ENCODE peak calls at places on chromosomes 13 and 19, in six cellular contexts. One of them, this sample, is unnamed.

GRCh38 chr13:105817498-105817897 is 718.0 kb downstream of the EFNB2 start:
- ATAC-seq in K562: no peak
- ATAC-seq in GM12878: no peak
- ATAC-seq in A549: no peak
- ATAC-seq in HepG2: no peak
- ATAC-seq in upper lobe of left lung: no peak
- ATAC-seq in this sample: no peak

GRCh38 chr13:52010890-52011689 is at the start of gene ATP7B:
- ATAC-seq in K562: peak; percentile 49
- ATAC-seq in GM12878: peak; percentile 29
- ATAC-seq in A549: peak; percentile 60
- ATAC-seq in HepG2: peak; percentile 65
- ATAC-seq in upper lobe of left lung: peak; percentile 49
- ATAC-seq in this sample: no peak

GRCh38 chr19:40510526-40511115 is 43.8 kb downstream of the SPTBN4 start:
- ATAC-seq in K562: no peak
- ATAC-seq in GM12878: no peak
- ATAC-seq in A549: no peak
- ATAC-seq in HepG2: no peak
- ATAC-seq in upper lobe of left lung: no peak
- ATAC-seq in this sample: no peak

GRCh38 chr13:95403349-95404140 is 102.3 kb upstream of the ABCC4 start:
- ATAC-seq in K562: no peak
- ATAC-seq in GM12878: peak; percentile 63
- ATAC-seq in A549: peak; percentile 41
- ATAC-seq in HepG2: peak; percentile 45
- ATAC-seq in upper lobe of left lung: peak; percentile 11
- ATAC-seq in this sample: no peak

GRCh38 chr19:9953802-9954542 is 17.7 kb upstream of the OLFM2 start:
- ATAC-seq in K562: no peak
- ATAC-seq in GM12878: no peak
- ATAC-seq in A549: no peak
- ATAC-seq in HepG2: no peak
- ATAC-seq in upper lobe of left lung: no peak
- ATAC-seq in this sample: no peak

GRCh38 chr13:27133889-27134288 is 37.7 kb downstream of the USP12 start:
- ATAC-seq in K562: no peak
- ATAC-seq in GM12878: no peak
- ATAC-seq in A549: no peak
- ATAC-seq in HepG2: no peak
- ATAC-seq in upper lobe of left lung: no peak
- ATAC-seq in this sample: no peak

GRCh38 chr13:25882732-25883357 is 169.0 kb downstream of the SHISA2 start:
- ATAC-seq in K562: no peak
- ATAC-seq in GM12878: peak; percentile 50
- ATAC-seq in A549: no peak
- ATAC-seq in HepG2: no peak
- ATAC-seq in upper lobe of left lung: no peak
- ATAC-seq in this sample: no peak

GRCh38 chr19:45045671-45046353 is 7.0 kb downstream of the CLASRP start:
- ATAC-seq in K562: no peak
- ATAC-seq in GM12878: no peak
- ATAC-seq in A549: no peak
- ATAC-seq in HepG2: peak; percentile 95
- ATAC-seq in upper lobe of left lung: no peak
- ATAC-seq in this sample: no peak

GRCh38 chr13:31444266-31444862 is 244.6 kb downstream of the B3GLCT start:
- ATAC-seq in K562: no peak
- ATAC-seq in GM12878: no peak
- ATAC-seq in A549: no peak
- ATAC-seq in HepG2: no peak
- ATAC-seq in upper lobe of left lung: peak; percentile 64
- ATAC-seq in this sample: peak; percentile 57

GRCh38 chr19:8269724-8270123 is 38.4 kb downstream of the CD320 start:
- ATAC-seq in K562: no peak
- ATAC-seq in GM12878: no peak
- ATAC-seq in A549: no peak
- ATAC-seq in HepG2: peak; percentile 13
- ATAC-seq in upper lobe of left lung: no peak
- ATAC-seq in this sample: no peak

GRCh38 chr19:14507704-14508246 is 10.4 kb downstream of the DNAJB1 start:
- ATAC-seq in K562: peak; percentile 56
- ATAC-seq in GM12878: no peak
- ATAC-seq in A549: peak; percentile 32
- ATAC-seq in HepG2: peak; percentile 4
- ATAC-seq in upper lobe of left lung: peak; percentile 2
- ATAC-seq in this sample: no peak

GRCh38 chr13:93280688-93281087 is 54.1 kb downstream of the GPC6 start:
- ATAC-seq in K562: no peak
- ATAC-seq in GM12878: no peak
- ATAC-seq in A549: no peak
- ATAC-seq in HepG2: no peak
- ATAC-seq in upper lobe of left lung: no peak
- ATAC-seq in this sample: no peak

GRCh38 chr13:49625392-49626137 is 2.7 kb upstream of the ARL11 start:
- ATAC-seq in K562: no peak
- ATAC-seq in GM12878: no peak
- ATAC-seq in A549: peak; percentile 54
- ATAC-seq in HepG2: peak; percentile 95
- ATAC-seq in upper lobe of left lung: peak; percentile 77
- ATAC-seq in this sample: no peak

GRCh38 chr19:19661675-19662251 is 1.7 kb downstream of the ATP13A1 start:
- ATAC-seq in K562: peak; percentile 4
- ATAC-seq in GM12878: peak; percentile 83
- ATAC-seq in A549: no peak
- ATAC-seq in HepG2: peak; percentile 12
- ATAC-seq in upper lobe of left lung: no peak
- ATAC-seq in this sample: no peak

GRCh38 chr19:24069907-24070657 is 16.9 kb upstream of the ZNF254 start:
- ATAC-seq in K562: no peak
- ATAC-seq in GM12878: no peak
- ATAC-seq in A549: no peak
- ATAC-seq in HepG2: no peak
- ATAC-seq in upper lobe of left lung: no peak
- ATAC-seq in this sample: no peak

GRCh38 chr13:113145496-113145895 is 13.0 kb upstream of the PROZ start:
- ATAC-seq in K562: no peak
- ATAC-seq in GM12878: no peak
- ATAC-seq in A549: no peak
- ATAC-seq in HepG2: no peak
- ATAC-seq in upper lobe of left lung: no peak
- ATAC-seq in this sample: no peak

GRCh38 chr13:73399347-73400216 is 340.8 kb downstream of the KLF5 start:
- ATAC-seq in K562: no peak
- ATAC-seq in GM12878: no peak
- ATAC-seq in A549: no peak
- ATAC-seq in HepG2: no peak
- ATAC-seq in upper lobe of left lung: no peak
- ATAC-seq in this sample: no peak

GRCh38 chr13:51562011-51562671 is 22.1 kb upstream of the WDFY2 start:
- ATAC-seq in K562: no peak
- ATAC-seq in GM12878: peak; percentile 94
- ATAC-seq in A549: no peak
- ATAC-seq in HepG2: peak; percentile 29
- ATAC-seq in upper lobe of left lung: peak; percentile 57
- ATAC-seq in this sample: no peak

GRCh38 chr13:85565652-85566051 is 233.6 kb downstream of the SLITRK6 start:
- ATAC-seq in K562: no peak
- ATAC-seq in GM12878: no peak
- ATAC-seq in A549: no peak
- ATAC-seq in HepG2: no peak
- ATAC-seq in upper lobe of left lung: no peak
- ATAC-seq in this sample: no peak

GRCh38 chr13:63297162-63297561 is 1881.5 kb upstream of the PCDH20 start:
- ATAC-seq in K562: no peak
- ATAC-seq in GM12878: no peak
- ATAC-seq in A549: no peak
- ATAC-seq in HepG2: no peak
- ATAC-seq in upper lobe of left lung: no peak
- ATAC-seq in this sample: no peak

GRCh38 chr19:7718668-7719067 is 13.2 kb downstream of the CLEC4G start:
- ATAC-seq in K562: no peak
- ATAC-seq in GM12878: peak; percentile 50
- ATAC-seq in A549: no peak
- ATAC-seq in HepG2: no peak
- ATAC-seq in upper lobe of left lung: no peak
- ATAC-seq in this sample: no peak

GRCh38 chr19:42068756-42069571 is 1.0 kb downstream of the GRIK5 start:
- ATAC-seq in K562: no peak
- ATAC-seq in GM12878: no peak
- ATAC-seq in A549: peak; percentile 3
- ATAC-seq in HepG2: no peak
- ATAC-seq in upper lobe of left lung: no peak
- ATAC-seq in this sample: peak; percentile 34

GRCh38 chr13:110652755-110653154 is 37.4 kb downstream of the NAXD start:
- ATAC-seq in K562: no peak
- ATAC-seq in GM12878: peak; percentile 61
- ATAC-seq in A549: no peak
- ATAC-seq in HepG2: no peak
- ATAC-seq in upper lobe of left lung: no peak
- ATAC-seq in this sample: no peak

GRCh38 chr19:29873801-29874575 is 62.2 kb downstream of the CCNE1 start:
- ATAC-seq in K562: no peak
- ATAC-seq in GM12878: peak; percentile 28
- ATAC-seq in A549: peak; percentile 11
- ATAC-seq in HepG2: no peak
- ATAC-seq in upper lobe of left lung: no peak
- ATAC-seq in this sample: no peak

GRCh38 chr19:41302624-41303351 is 7.2 kb upstream of the CCDC97 start:
- ATAC-seq in K562: no peak
- ATAC-seq in GM12878: peak; percentile 65
- ATAC-seq in A549: no peak
- ATAC-seq in HepG2: no peak
- ATAC-seq in upper lobe of left lung: no peak
- ATAC-seq in this sample: no peak

GRCh38 chr13:84439108-84439507 is 556.8 kb upstream of the SLITRK1 start:
- ATAC-seq in K562: no peak
- ATAC-seq in GM12878: no peak
- ATAC-seq in A549: no peak
- ATAC-seq in HepG2: no peak
- ATAC-seq in upper lobe of left lung: no peak
- ATAC-seq in this sample: no peak

GRCh38 chr19:46081928-46082727 is 41.3 kb upstream of the IGFL4 start:
- ATAC-seq in K562: peak; percentile 48
- ATAC-seq in GM12878: peak; percentile 85
- ATAC-seq in A549: peak; percentile 51
- ATAC-seq in HepG2: peak; percentile 48
- ATAC-seq in upper lobe of left lung: peak; percentile 65
- ATAC-seq in this sample: no peak

GRCh38 chr13:39602277-39602613 is 748 bp downstream of the LHFPL6 start:
- ATAC-seq in K562: no peak
- ATAC-seq in GM12878: peak; percentile 50
- ATAC-seq in A549: no peak
- ATAC-seq in HepG2: no peak
- ATAC-seq in upper lobe of left lung: no peak
- ATAC-seq in this sample: no peak
- H3K4me1 ChIP-seq in K562: no peaks in the 10 kb centered on the region
- H3K4me1 ChIP-seq in GM12878: no peaks in the 10 kb centered on the region
- H3K4me1 ChIP-seq in A549: no peaks in the 10 kb centered on the region
- H3K4me1 ChIP-seq in HepG2: peaks cover 6% of the 10 kb centered on the region
- H3K4me1 ChIP-seq in upper lobe of left lung: peaks cover 3% of the 10 kb centered on the region
- H3K4me1 ChIP-seq in this sample: peaks cover 61% of the 10 kb centered on the region

DNA sequence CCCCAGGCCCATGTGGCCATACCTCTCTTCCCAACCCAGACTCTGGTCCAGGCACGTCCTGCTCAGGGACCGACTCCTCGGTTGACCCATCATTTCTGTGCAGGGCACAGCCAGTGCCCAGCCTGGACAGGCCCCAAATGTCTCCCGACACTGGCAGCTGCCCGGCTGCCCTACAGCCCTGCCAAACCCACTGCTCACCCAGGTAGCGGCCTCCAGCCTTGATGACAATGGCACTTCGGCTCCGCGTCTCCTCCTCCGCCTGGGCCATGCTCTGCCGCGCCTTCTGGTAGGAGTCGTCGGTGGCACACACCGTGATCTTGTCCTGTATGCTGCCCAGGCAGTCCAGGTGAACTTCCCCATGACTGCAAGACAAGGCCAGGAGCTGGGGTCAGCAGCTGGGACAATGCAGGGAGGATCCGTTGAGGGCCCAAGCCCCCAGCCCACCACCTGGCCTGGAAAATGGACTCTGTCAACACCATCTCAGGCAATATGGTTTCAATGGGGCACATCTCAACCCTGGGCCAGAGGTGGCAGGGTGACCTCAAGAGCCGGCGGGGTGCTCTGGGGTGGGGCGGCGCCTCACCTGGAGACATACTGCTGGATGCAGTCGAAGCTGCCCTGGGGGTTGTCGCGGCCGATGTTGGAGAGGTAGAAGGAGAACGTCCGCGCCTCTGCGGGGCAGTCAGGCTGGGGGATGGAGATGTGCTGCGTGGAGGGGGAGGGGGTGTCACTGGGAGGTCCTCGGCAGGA is 27.5 kb upstream of the ISYNA1 start:
- ATAC-seq in K562: no peak
- ATAC-seq in GM12878: no peak
- ATAC-seq in A549: no peak
- ATAC-seq in HepG2: no peak
- ATAC-seq in upper lobe of left lung: no peak
- ATAC-seq in this sample: no peak
- TF ChIP-seq EP300 in K562: no peak
- TF ChIP-seq EP300 in GM12878: no peak
- TF ChIP-seq EP300 in A549: no peak
- TF ChIP-seq EP300 in HepG2: no peak
- TF ChIP-seq EP300 in upper lobe of left lung: no peak
- TF ChIP-seq EP300 in this sample: no peak

DNA sequence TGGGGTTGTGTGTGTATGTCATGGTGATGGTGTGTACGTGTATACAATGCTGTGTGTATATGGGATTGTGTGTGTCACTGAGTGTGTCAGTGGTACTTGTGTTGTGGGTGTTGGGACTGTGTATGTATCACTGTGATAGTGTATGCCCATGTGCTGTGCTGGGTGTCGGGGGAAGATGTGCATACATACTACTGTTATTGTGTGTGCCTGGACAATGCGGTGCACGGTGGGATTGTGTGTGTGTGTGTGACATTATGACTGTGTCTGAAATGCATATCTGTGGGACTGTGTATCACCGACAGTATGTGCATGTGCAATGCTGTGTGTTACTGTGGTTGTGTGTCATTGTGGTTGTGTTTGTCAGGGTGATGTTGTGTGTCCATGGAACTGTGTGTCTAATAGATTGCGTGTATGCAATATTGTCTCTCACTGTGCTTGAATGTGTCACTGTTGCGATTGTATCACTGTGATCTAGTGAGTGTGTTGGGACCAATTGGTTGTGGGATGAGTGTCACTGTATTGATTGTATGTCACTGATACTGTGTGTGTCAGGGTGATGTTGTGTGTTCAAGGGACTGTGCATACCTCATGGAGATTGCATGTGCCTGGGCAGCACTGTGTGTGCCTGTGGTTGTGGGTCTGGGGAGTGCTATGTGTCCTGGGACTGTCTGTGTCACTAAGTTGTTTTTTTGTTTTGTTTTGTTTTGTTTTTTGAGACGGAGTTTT is 11.1 kb upstream of the BBC3 start:
- ATAC-seq in K562: no peak
- ATAC-seq in GM12878: no peak
- ATAC-seq in A549: no peak
- ATAC-seq in HepG2: no peak
- ATAC-seq in upper lobe of left lung: no peak
- ATAC-seq in this sample: no peak
- H3K4me1 ChIP-seq in K562: peaks cover 28% of the 10 kb centered on the region
- H3K4me1 ChIP-seq in GM12878: peaks cover 29% of the 10 kb centered on the region
- H3K4me1 ChIP-seq in A549: peaks cover 33% of the 10 kb centered on the region
- H3K4me1 ChIP-seq in HepG2: peaks cover 45% of the 10 kb centered on the region
- H3K4me1 ChIP-seq in upper lobe of left lung: peaks cover 46% of the 10 kb centered on the region
- H3K4me1 ChIP-seq in this sample: peaks cover 31% of the 10 kb centered on the region

GRCh38 chr19:5691205-5691929 is 1.3 kb downstream of the RPL36 start:
- ATAC-seq in K562: peak; percentile 8
- ATAC-seq in GM12878: no peak
- ATAC-seq in A549: no peak
- ATAC-seq in HepG2: no peak
- ATAC-seq in upper lobe of left lung: no peak
- ATAC-seq in this sample: no peak
- TF ChIP-seq EP300 in K562: no peak
- TF ChIP-seq EP300 in GM12878: no peak
- TF ChIP-seq EP300 in A549: no peak
- TF ChIP-seq EP300 in HepG2: no peak
- TF ChIP-seq EP300 in upper lobe of left lung: no peak
- TF ChIP-seq EP300 in this sample: no peak

This sample was measured in gastroesophageal sphincter.